ENCODE peak calls at places on chromosomes 1 and 21, in five cellular contexts. N is pancreas, P is brain microvascular endothelial cell, G is neural progenitor cell, S is uterus. C is an unnamed sample.
A peak's percentile ranks its signal among the peaks of the same experiment; 100 is the strongest.

GRCh38 chr21:45523411-45524101 is 18.7 kb downstream of the SLC19A1 start:
- DNase-seq in N (peak; percentile 54), P (no peak), G (no peak), S (no peak), C (no peak)

GRCh38 chr1:246450485-246451251 is 56.4 kb downstream of the SMYD3 start:
- DNase-seq in N (no peak), P (no peak), G (peak; percentile 11), S (no peak), C (peak; percentile 50)

GRCh38 chr1:25065246-25066238 is 135.5 kb upstream of the RUNX3 start:
- DNase-seq in N (peak; percentile 35), P (no peak), G (no peak), S (no peak), C (no peak)

GRCh38 chr21:42818328-42818749 is 61.0 kb downstream of the WDR4 start:
- DNase-seq in N (peak; percentile 78), P (peak; percentile 41), G (peak; percentile 41), S (peak; percentile 52), C (peak; percentile 83)

GRCh38 chr1:199453731-199454130 is 573.8 kb upstream of the NR5A2 start:
- DNase-seq in N (no peak), P (no peak), G (no peak), S (no peak), C (no peak)

GRCh38 chr1:2082064-2082463 is 31.9 kb downstream of the PRKCZ start:
- DNase-seq in N (peak; percentile 53), P (no peak), G (no peak), S (no peak), C (no peak)

GRCh38 chr21:45225741-45226327 is 61.9 kb downstream of the POFUT2 start:
- DNase-seq in N (no peak), P (no peak), G (no peak), S (no peak), C (no peak)

GRCh38 chr1:21638531-21639341 is 30.4 kb downstream of the RAP1GAP start:
- DNase-seq in N (peak; percentile 85), P (no peak), G (no peak), S (no peak), C (no peak)

GRCh38 chr1:221678014-221678413 is 63.9 kb downstream of the DUSP10 start:
- DNase-seq in N (no peak), P (no peak), G (no peak), S (no peak), C (no peak)

GRCh38 chr1:160169553-160170399 is 18.4 kb downstream of the ATP1A4 start:
- DNase-seq in N (no peak), P (no peak), G (peak; percentile 91), S (no peak), C (no peak)
- H3K4me3 ChIP-seq in N (no peak overlapping the region), P (no peak overlapping the region), G (peak overlapping the region; percentile 23), S (no peak overlapping the region), C (no peak overlapping the region)

GRCh38 chr1:39190096-39190495 is 14.4 kb upstream of the MACF1 start:
- DNase-seq in N (no peak), P (no peak), G (no peak), S (no peak), C (no peak)
- H3K27ac ChIP-seq in N (no peak overlapping the region), P (peak overlapping the region; percentile 92), G (peak overlapping the region; percentile 68), S (no peak overlapping the region), C (no peak overlapping the region)

GRCh38 chr1:79603862-79604261 is 597.3 kb upstream of the ADGRL4 start:
- DNase-seq in N (no peak), P (peak; percentile 27), G (no peak), S (no peak), C (no peak)
- H3K4me3 ChIP-seq in N (no peak overlapping the region), P (no peak overlapping the region), G (no peak overlapping the region), S (no peak overlapping the region), C (no peak overlapping the region)

DNA sequence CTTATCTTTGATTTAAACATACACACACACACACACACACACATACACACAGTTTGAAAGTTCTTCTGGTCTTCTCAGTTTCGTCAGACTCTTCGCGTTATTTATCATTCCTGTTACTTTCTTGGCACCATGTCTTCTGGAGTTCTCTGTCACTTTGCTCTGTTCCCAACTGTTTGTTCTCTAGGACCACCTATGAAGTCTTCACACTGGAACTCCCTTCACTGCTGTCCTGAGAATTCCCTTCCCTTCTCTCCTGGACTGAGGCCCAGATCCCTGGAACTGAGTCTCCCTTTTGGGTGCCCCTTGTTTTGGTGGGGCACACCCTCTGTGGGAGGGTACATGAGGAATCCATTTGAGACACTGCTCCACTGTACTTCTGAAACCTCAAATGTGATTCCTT is 30.5 kb downstream of the ALG14 start:
- DNase-seq in N (no peak), P (no peak), G (peak; percentile 4), S (no peak), C (peak; percentile 53)
- H3K27ac ChIP-seq in N (peak overlapping the region; percentile 50), P (no peak overlapping the region), G (no peak overlapping the region), S (peak overlapping the region; percentile 78), C (peak overlapping the region; percentile 87)

DNA sequence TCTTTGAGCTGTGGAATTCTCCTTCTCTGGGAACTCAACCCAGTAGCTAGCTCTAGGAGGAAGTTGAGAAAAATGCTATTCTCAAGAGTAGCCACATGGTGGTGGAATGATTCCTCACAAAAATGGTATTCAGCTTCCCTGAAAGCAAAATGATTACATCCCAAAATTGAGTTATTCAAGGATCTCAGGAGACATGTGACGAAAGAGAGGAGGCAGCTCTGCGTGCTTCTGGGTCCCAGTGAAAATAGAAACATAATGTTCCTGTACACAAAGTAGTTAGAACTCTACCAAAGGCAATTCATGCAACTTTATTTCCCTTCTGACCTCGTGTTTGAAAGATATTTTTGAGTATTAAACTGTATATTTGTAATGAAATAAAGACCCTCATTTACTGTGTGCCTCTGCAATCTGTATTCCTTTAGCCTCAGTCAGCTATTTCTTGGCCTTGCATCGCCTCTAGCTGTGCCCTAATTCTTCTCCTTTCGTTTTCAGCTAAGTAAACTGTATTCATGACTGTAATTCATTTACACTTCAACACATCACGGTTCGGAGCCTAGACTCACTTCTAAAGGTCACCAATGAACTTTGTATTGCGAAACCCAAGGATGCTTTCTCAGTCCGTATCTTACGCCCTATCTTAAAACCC is 167.3 kb downstream of the FASLG start:
- DNase-seq in N (no peak), P (peak; percentile 90), G (peak; percentile 39), S (peak; percentile 22), C (peak; percentile 37)
- H3K4me3 ChIP-seq in N (no peak overlapping the region), P (no peak overlapping the region), G (no peak overlapping the region), S (no peak overlapping the region), C (no peak overlapping the region)

GRCh38 chr1:10947181-10947580 is 65.3 kb upstream of the TARDBP start:
- DNase-seq in N (no peak), P (no peak), G (no peak), S (no peak), C (no peak)
- H3K27ac ChIP-seq in N (no peak overlapping the region), P (no peak overlapping the region), G (no peak overlapping the region), S (no peak overlapping the region), C (no peak overlapping the region)

C was measured in testis.